ENCODE peak calls at places on chromosomes 4 and X, in nine cellular contexts. Z, C, R, T, G, N, V, E and A are unnamed samples.

GRCh38 chrX:39955621-39956020 is 142.1 kb downstream of the BCOR start:
- DNase-seq in E (no peak), T (no peak), V (no peak), R (no peak), N (no peak), C (no peak), G (no peak), Z (no peak), A (no peak)

GRCh38 chrX:69374569-69374968 is 129.6 kb upstream of the NALF2 start:
- DNase-seq in R (no peak), E (no peak), G (no peak), N (no peak), Z (no peak), T (no peak), V (no peak), C (no peak), A (no peak)

GRCh38 chr4:61666248-61666647 is 466.1 kb downstream of the ADGRL3 start:
- DNase-seq in N (no peak), C (no peak), G (no peak), Z (no peak), T (no peak), E (peak; percentile 4), V (no peak), R (no peak), A (no peak)

GRCh38 chrX:101287402-101287801 is 3.7 kb downstream of the TAF7L start:
- DNase-seq in G (no peak), T (no peak), V (peak; percentile 40), Z (peak; percentile 13), N (no peak), R (no peak), C (no peak), E (peak; percentile 52), A (no peak)

GRCh38 chr4:102758241-102758871 is 2.4 kb downstream of the MANBA start:
- DNase-seq in V (no peak), T (peak; percentile 55), N (no peak), Z (no peak), R (no peak), E (no peak), G (no peak), C (no peak), A (no peak)

GRCh38 chrX:1242901-1243402 is 25.7 kb upstream of the CSF2RA start:
- DNase-seq in G (no peak), Z (no peak), C (no peak), T (no peak), E (no peak), R (no peak), V (no peak), N (no peak), A (no peak)

GRCh38 chr4:2186133-2186864 is 55.6 kb downstream of the HAUS3 start:
- DNase-seq in N (no peak), R (no peak), T (peak; percentile 24), E (peak; percentile 30), V (no peak), C (no peak), Z (no peak), G (no peak), A (no peak)

GRCh38 chrX:122422547-122422946 is 761.5 kb upstream of the GRIA3 start:
- DNase-seq in N (no peak), R (no peak), Z (no peak), V (no peak), C (no peak), T (no peak), E (no peak), G (no peak), A (no peak)

GRCh38 chrX:17521871-17522693 is 147.1 kb downstream of the NHS start:
- DNase-seq in R (no peak), V (peak; percentile 61), N (peak; percentile 22), G (no peak), Z (peak; percentile 8), E (peak; percentile 19), T (peak; percentile 28), C (no peak), A (no peak)

GRCh38 chrX:49309401-49309981 is 6.0 kb downstream of the GAGE10 start:
- DNase-seq in N (no peak), T (no peak), V (peak; percentile 5), R (no peak), E (peak; percentile 22), Z (no peak), C (no peak), G (no peak), A (no peak)